ENCODE peak calls at places on chromosomes 16 and 17, in nine cellular contexts. V, Y, A, E, G, U, Z, X and O are unnamed samples.

GRCh38 chr17:37225458-37225857 is 150.3 kb upstream of the C17orf78 start:
- DNase-seq in V (no peak), E (no peak), X (no peak), G (no peak), Z (no peak), Y (no peak), U (no peak), A (no peak), O (no peak)

GRCh38 chr17:16478693-16479092 is 13.3 kb downstream of the LRRC75A start:
- DNase-seq in G (no peak), X (no peak), U (no peak), E (no peak), Z (no peak), A (no peak), Y (no peak), V (peak; percentile 58), O (no peak)

GRCh38 chr17:17877548-17878358 is 41.0 kb upstream of the SREBF1 start:
- DNase-seq in Y (peak; percentile 71), U (peak; percentile 89), G (no peak), Z (peak; percentile 38), E (no peak), A (no peak), X (peak; percentile 97), V (peak; percentile 75), O (peak; percentile 77)

GRCh38 chr17:50725769-50726655 is 6.6 kb downstream of the LUC7L3 start:
- DNase-seq in G (no peak), Z (no peak), A (no peak), V (no peak), Y (no peak), X (no peak), U (no peak), E (no peak), O (no peak)

GRCh38 chr17:2954898-2955445 is 108.4 kb downstream of the OR1D5 start:
- DNase-seq in U (peak; percentile 32), E (no peak), Y (no peak), V (peak; percentile 95), X (peak; percentile 97), A (peak; percentile 90), G (peak; percentile 98), Z (no peak), O (no peak)

GRCh38 chr16:361872-362701 is 8.3 kb downstream of the MRPL28 start:
- DNase-seq in X (peak; percentile 83), U (peak; percentile 84), V (peak; percentile 82), Z (no peak), E (peak; percentile 71), G (peak; percentile 73), Y (no peak), A (peak; percentile 47), O (peak; percentile 86)

GRCh38 chr17:73591278-73592078 is 52.8 kb downstream of the SDK2 start:
- DNase-seq in X (no peak), V (no peak), E (peak; percentile 73), G (no peak), Y (no peak), Z (no peak), A (no peak), U (no peak), O (no peak)

GRCh38 chr17:50332196-50332595 is 13.7 kb upstream of the XYLT2 start:
- DNase-seq in E (no peak), G (no peak), X (no peak), A (no peak), Z (no peak), U (no peak), Y (no peak), V (peak; percentile 21), O (no peak)

GRCh38 chr16:84121007-84121406 is 4.3 kb upstream of the MBTPS1 start:
- DNase-seq in X (no peak), U (no peak), Z (no peak), V (no peak), E (no peak), Y (no peak), A (no peak), G (no peak), O (no peak)

GRCh38 chr16:2147981-2148671 is at the start of gene RAB26:
- DNase-seq in A (no peak), Y (no peak), V (peak; percentile 69), G (peak; percentile 70), Z (no peak), X (peak; percentile 67), E (peak; percentile 56), U (peak; percentile 95), O (peak; percentile 89)

GRCh38 chr17:38453951-38454421 is 25.7 kb downstream of the ARHGAP23 start:
- DNase-seq in G (no peak), A (no peak), Y (no peak), U (no peak), V (peak; percentile 62), E (no peak), X (peak; percentile 65), Z (no peak), O (no peak)

GRCh38 chr17:63029520-63029919 is 63.5 kb downstream of the TANC2 start:
- DNase-seq in Z (no peak), U (no peak), A (no peak), E (no peak), Y (no peak), V (peak; percentile 78), G (peak; percentile 34), X (peak; percentile 34), O (no peak)

GRCh38 chr16:67154578-67155304 is 3.9 kb upstream of the B3GNT9 start:
- DNase-seq in G (no peak), E (no peak), A (no peak), X (no peak), Y (no peak), V (no peak), Z (no peak), U (no peak), O (no peak)

GRCh38 chr17:72719582-72720493 is 372.6 kb downstream of the SLC39A11 start:
- DNase-seq in G (no peak), X (peak; percentile 72), Z (no peak), V (no peak), A (no peak), Y (no peak), E (peak; percentile 52), U (no peak), O (no peak)

GRCh38 chr17:9880582-9880999 is 24.5 kb downstream of the RCVRN start:
- DNase-seq in U (no peak), A (no peak), V (peak; percentile 66), Y (no peak), Z (no peak), G (peak; percentile 57), E (no peak), X (peak; percentile 64), O (no peak)

GRCh38 chr16:85655216-85656129 is 33.3 kb downstream of the GINS2 start:
- DNase-seq in Y (no peak), G (no peak), V (no peak), Z (no peak), E (no peak), X (no peak), A (no peak), U (no peak), O (peak; percentile 40)

GRCh38 chr16:56617212-56618085 is 8.1 kb upstream of the MT1E start:
- DNase-seq in A (no peak), V (peak; percentile 88), G (peak; percentile 54), Y (no peak), U (peak; percentile 80), X (peak; percentile 82), E (peak; percentile 46), Z (no peak), O (peak; percentile 81)

GRCh38 chr16:66662445-66663194 is 33.9 kb downstream of the CMTM4 start:
- DNase-seq in V (peak; percentile 61), X (peak; percentile 58), Z (no peak), U (no peak), A (no peak), Y (no peak), G (peak; percentile 24), E (no peak), O (no peak)

GRCh38 chr16:24766057-24766456 is 36.6 kb downstream of the TNRC6A start:
- DNase-seq in A (no peak), E (no peak), U (no peak), Z (no peak), Y (no peak), X (no peak), G (no peak), V (no peak), O (no peak)
- H3K27ac ChIP-seq in A (no peak overlapping the region), E (no peak overlapping the region), U (no peak overlapping the region), Z (no peak overlapping the region), Y (no peak overlapping the region), X (no peak overlapping the region), G (no peak overlapping the region), V (no peak overlapping the region), O (no peak overlapping the region)

GRCh38 chr17:44191941-44192496 is 5.2 kb downstream of the TMUB2 start:
- DNase-seq in A (no peak), X (no peak), U (no peak), Y (no peak), G (no peak), E (no peak), V (no peak), Z (no peak), O (no peak)
- H3K27ac ChIP-seq in A (no peak overlapping the region), X (peak overlapping the region; percentile 49), U (peak overlapping the region; percentile 50), Y (no peak overlapping the region), G (no peak overlapping the region), E (no peak overlapping the region), V (no peak overlapping the region), Z (no peak overlapping the region), O (peak overlapping the region; percentile 24)

GRCh38 chr17:47607481-47607880 is 42.2 kb upstream of the KPNB1 start:
- DNase-seq in U (no peak), V (no peak), G (no peak), A (no peak), E (no peak), X (no peak), Z (no peak), Y (no peak), O (no peak)

GRCh38 chr17:47603830-47604229 is 45.9 kb upstream of the KPNB1 start:
- DNase-seq in A (no peak), Z (no peak), U (no peak), Y (no peak), G (no peak), V (no peak), X (no peak), E (no peak), O (no peak)

GRCh38 chr17:47605006-47605405 is 44.7 kb upstream of the KPNB1 start:
- DNase-seq in V (no peak), Z (no peak), U (no peak), E (no peak), A (no peak), Y (no peak), X (no peak), G (no peak), O (no peak)

DNA sequence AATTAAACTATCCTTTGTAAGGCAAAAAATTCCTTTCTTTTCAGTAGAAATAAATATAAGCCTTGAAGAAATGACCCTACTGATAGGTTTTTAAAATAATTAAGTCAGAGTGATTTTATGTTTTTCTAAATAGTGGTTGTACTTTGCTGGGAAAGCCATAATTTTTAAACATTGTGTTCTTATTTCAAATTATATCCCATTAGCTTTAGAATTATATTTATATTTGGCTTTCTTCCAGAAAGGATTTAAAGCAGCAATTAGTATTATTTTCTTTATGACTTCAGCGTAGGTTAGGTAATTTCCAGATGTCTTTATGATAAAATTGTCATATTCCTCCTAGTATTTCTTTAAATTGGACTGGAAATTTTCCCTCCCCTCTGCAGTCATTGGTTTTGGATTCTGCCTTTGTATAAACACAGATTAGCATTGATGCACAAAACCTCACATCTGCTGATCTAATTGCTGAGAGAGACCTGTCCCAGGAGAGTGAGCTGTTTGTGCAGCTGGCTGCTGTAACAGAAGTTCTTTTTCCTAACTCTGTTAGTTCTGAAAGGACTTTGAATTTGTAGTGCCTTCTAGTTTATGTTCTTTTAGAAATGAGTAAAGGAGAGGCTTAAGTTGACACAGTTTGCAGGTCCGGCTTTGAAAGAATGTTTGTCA is 45.3 kb upstream of the KPNB1 start:
- DNase-seq in V (peak; percentile 38), X (peak; percentile 49), G (no peak), Y (no peak), Z (no peak), A (no peak), E (no peak), U (no peak), O (no peak)
- H3K27ac ChIP-seq in V (no peak overlapping the region), X (no peak overlapping the region), G (no peak overlapping the region), Y (peak overlapping the region; percentile 78), Z (peak overlapping the region; percentile 63), A (no peak overlapping the region), E (no peak overlapping the region), U (peak overlapping the region; percentile 3), O (no peak overlapping the region)

GRCh38 chr16:26816885-26817571 is 249.7 kb upstream of the C16orf82 start:
- DNase-seq in Y (no peak), V (peak; percentile 89), E (no peak), U (no peak), A (peak; percentile 20), G (no peak), X (no peak), Z (no peak), O (no peak)
- H3K27ac ChIP-seq in Y (no peak overlapping the region), V (peak overlapping the region; percentile 76), E (no peak overlapping the region), U (no peak overlapping the region), A (no peak overlapping the region), G (no peak overlapping the region), X (no peak overlapping the region), Z (no peak overlapping the region), O (no peak overlapping the region)